ENCODE peak calls at places on chromosomes 5 and 9, in seven cellular contexts. One of them, this sample, is unnamed.

GRCh38 chr9:33230756-33231691 is 8.9 kb upstream of the SPINK4 start:
- DNase-seq in SK-N-SH: no peak
- DNase-seq in spleen: no peak
- DNase-seq in mammary epithelial cell: peak
- DNase-seq in mesendoderm: no peak
- DNase-seq in stomach: no peak
- DNase-seq in endodermal cell: no peak
- DNase-seq in this sample: peak

GRCh38 chr9:34197756-34198711 is 19.2 kb downstream of the UBAP1 start:
- DNase-seq in SK-N-SH: no peak
- DNase-seq in spleen: peak
- DNase-seq in mammary epithelial cell: peak
- DNase-seq in mesendoderm: peak
- DNase-seq in stomach: peak
- DNase-seq in endodermal cell: peak
- DNase-seq in this sample: no peak

GRCh38 chr9:98071737-98072136 is 15.2 kb downstream of the NANS start:
- DNase-seq in SK-N-SH: no peak
- DNase-seq in spleen: peak
- DNase-seq in mammary epithelial cell: no peak
- DNase-seq in mesendoderm: no peak
- DNase-seq in stomach: peak
- DNase-seq in endodermal cell: no peak
- DNase-seq in this sample: no peak

GRCh38 chr5:159660401-159660800 is 255.9 kb upstream of the ADRA1B start:
- DNase-seq in SK-N-SH: no peak
- DNase-seq in spleen: no peak
- DNase-seq in mammary epithelial cell: peak
- DNase-seq in mesendoderm: peak
- DNase-seq in stomach: no peak
- DNase-seq in endodermal cell: no peak
- DNase-seq in this sample: peak

GRCh38 chr5:73160239-73160671 is 12.7 kb upstream of the TMEM174 start:
- DNase-seq in SK-N-SH: no peak
- DNase-seq in spleen: no peak
- DNase-seq in mammary epithelial cell: no peak
- DNase-seq in mesendoderm: no peak
- DNase-seq in stomach: no peak
- DNase-seq in endodermal cell: no peak
- DNase-seq in this sample: no peak

GRCh38 chr9:123964756-123965155 is 34.8 kb upstream of the DENND1A start:
- DNase-seq in SK-N-SH: no peak
- DNase-seq in spleen: no peak
- DNase-seq in mammary epithelial cell: no peak
- DNase-seq in mesendoderm: no peak
- DNase-seq in stomach: no peak
- DNase-seq in endodermal cell: no peak
- DNase-seq in this sample: no peak

GRCh38 chr5:58019614-58020013 is 440.3 kb downstream of the PLK2 start:
- DNase-seq in SK-N-SH: no peak
- DNase-seq in spleen: peak
- DNase-seq in mammary epithelial cell: no peak
- DNase-seq in mesendoderm: no peak
- DNase-seq in stomach: peak
- DNase-seq in endodermal cell: no peak
- DNase-seq in this sample: no peak

GRCh38 chr9:101566904-101567724 is 27.7 kb downstream of the PPP3R2 start:
- DNase-seq in SK-N-SH: no peak
- DNase-seq in spleen: no peak
- DNase-seq in mammary epithelial cell: peak
- DNase-seq in mesendoderm: peak
- DNase-seq in stomach: no peak
- DNase-seq in endodermal cell: peak
- DNase-seq in this sample: peak

GRCh38 chr9:114120192-114121014 is 21.3 kb upstream of the KIF12 start:
- DNase-seq in SK-N-SH: no peak
- DNase-seq in spleen: peak
- DNase-seq in mammary epithelial cell: no peak
- DNase-seq in mesendoderm: no peak
- DNase-seq in stomach: no peak
- DNase-seq in endodermal cell: peak
- DNase-seq in this sample: no peak

GRCh38 chr9:16367605-16368424 is 502.7 kb downstream of the BNC2 start:
- DNase-seq in SK-N-SH: no peak
- DNase-seq in spleen: no peak
- DNase-seq in mammary epithelial cell: peak
- DNase-seq in mesendoderm: peak
- DNase-seq in stomach: no peak
- DNase-seq in endodermal cell: peak
- DNase-seq in this sample: peak

GRCh38 chr5:83564069-83564749 is 92.7 kb downstream of the VCAN start:
- DNase-seq in SK-N-SH: peak
- DNase-seq in spleen: no peak
- DNase-seq in mammary epithelial cell: peak
- DNase-seq in mesendoderm: peak
- DNase-seq in stomach: no peak
- DNase-seq in endodermal cell: no peak
- DNase-seq in this sample: peak

GRCh38 chr9:6997330-6997729 is 239.6 kb downstream of the KDM4C start:
- DNase-seq in SK-N-SH: no peak
- DNase-seq in spleen: no peak
- DNase-seq in mammary epithelial cell: no peak
- DNase-seq in mesendoderm: no peak
- DNase-seq in stomach: no peak
- DNase-seq in endodermal cell: no peak
- DNase-seq in this sample: no peak

GRCh38 chr5:138752341-138752950 is 779 bp upstream of the CTNNA1 start:
- DNase-seq in SK-N-SH: no peak
- DNase-seq in spleen: no peak
- DNase-seq in mammary epithelial cell: peak
- DNase-seq in mesendoderm: peak
- DNase-seq in stomach: no peak
- DNase-seq in endodermal cell: peak
- DNase-seq in this sample: no peak

GRCh38 chr9:110769667-110770066 is 101.1 kb downstream of the MUSK start:
- DNase-seq in SK-N-SH: no peak
- DNase-seq in spleen: no peak
- DNase-seq in mammary epithelial cell: no peak
- DNase-seq in mesendoderm: no peak
- DNase-seq in stomach: no peak
- DNase-seq in endodermal cell: no peak
- DNase-seq in this sample: no peak

GRCh38 chr5:116476903-116477537 is 97.6 kb downstream of the SEMA6A start:
- DNase-seq in SK-N-SH: no peak
- DNase-seq in spleen: no peak
- DNase-seq in mammary epithelial cell: no peak
- DNase-seq in mesendoderm: no peak
- DNase-seq in stomach: no peak
- DNase-seq in endodermal cell: no peak
- DNase-seq in this sample: peak

GRCh38 chr5:76582252-76583162 is 40.7 kb downstream of the F2RL2 start:
- DNase-seq in SK-N-SH: no peak
- DNase-seq in spleen: no peak
- DNase-seq in mammary epithelial cell: peak
- DNase-seq in mesendoderm: peak
- DNase-seq in stomach: no peak
- DNase-seq in endodermal cell: no peak
- DNase-seq in this sample: no peak

GRCh38 chr5:142323480-142324376 is 1.1 kb downstream of the SPRY4 start:
- DNase-seq in SK-N-SH: peak
- DNase-seq in spleen: no peak
- DNase-seq in mammary epithelial cell: peak
- DNase-seq in mesendoderm: no peak
- DNase-seq in stomach: peak
- DNase-seq in endodermal cell: peak
- DNase-seq in this sample: peak

GRCh38 chr9:128421474-128422010 is 885 bp downstream of the CERCAM start:
- DNase-seq in SK-N-SH: no peak
- DNase-seq in spleen: no peak
- DNase-seq in mammary epithelial cell: peak
- DNase-seq in mesendoderm: no peak
- DNase-seq in stomach: no peak
- DNase-seq in endodermal cell: no peak
- DNase-seq in this sample: no peak

DNA sequence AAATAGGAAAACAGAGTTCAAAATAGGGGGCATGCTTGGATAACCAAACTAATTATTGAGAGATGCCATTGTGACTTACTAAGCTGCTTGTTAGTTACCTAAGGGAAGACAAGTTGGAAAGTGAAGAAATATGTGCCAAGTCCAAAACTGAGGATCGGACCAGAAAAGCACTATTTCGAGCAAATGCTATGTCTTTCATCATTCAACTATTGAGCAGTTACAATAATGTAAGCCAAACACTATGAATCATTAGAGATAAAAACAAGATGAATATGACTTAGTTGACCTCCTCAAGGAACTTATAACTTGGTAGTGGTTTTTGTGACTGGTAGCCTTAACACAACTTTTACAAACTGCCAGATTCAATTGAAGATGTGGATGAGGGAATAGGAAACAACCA is 240.6 kb upstream of the MPDZ start:
- DNase-seq in SK-N-SH: no peak
- DNase-seq in spleen: no peak
- DNase-seq in mammary epithelial cell: no peak
- DNase-seq in mesendoderm: no peak
- DNase-seq in stomach: no peak
- DNase-seq in endodermal cell: no peak
- DNase-seq in this sample: no peak
- H3K27ac ChIP-seq in SK-N-SH: no peak
- H3K27ac ChIP-seq in spleen: no peak
- H3K27ac ChIP-seq in mammary epithelial cell: no peak
- H3K27ac ChIP-seq in mesendoderm: no peak
- H3K27ac ChIP-seq in stomach: no peak
- H3K27ac ChIP-seq in endodermal cell: no peak
- H3K27ac ChIP-seq in this sample: no peak

GRCh38 chr5:149838881-149839739 is 105.5 kb downstream of the PDE6A start:
- DNase-seq in SK-N-SH: no peak
- DNase-seq in spleen: peak
- DNase-seq in mammary epithelial cell: peak
- DNase-seq in mesendoderm: no peak
- DNase-seq in stomach: peak
- DNase-seq in endodermal cell: no peak
- DNase-seq in this sample: peak
- H3K27ac ChIP-seq in SK-N-SH: no peak
- H3K27ac ChIP-seq in spleen: no peak
- H3K27ac ChIP-seq in mammary epithelial cell: no peak
- H3K27ac ChIP-seq in mesendoderm: no peak
- H3K27ac ChIP-seq in stomach: no peak
- H3K27ac ChIP-seq in endodermal cell: no peak
- H3K27ac ChIP-seq in this sample: peak

GRCh38 chr9:134723491-134723890 is 81.9 kb downstream of the COL5A1 start:
- DNase-seq in SK-N-SH: no peak
- DNase-seq in spleen: no peak
- DNase-seq in mammary epithelial cell: no peak
- DNase-seq in mesendoderm: no peak
- DNase-seq in stomach: no peak
- DNase-seq in endodermal cell: no peak
- DNase-seq in this sample: no peak
- H3K27ac ChIP-seq in SK-N-SH: no peak
- H3K27ac ChIP-seq in spleen: no peak
- H3K27ac ChIP-seq in mammary epithelial cell: no peak
- H3K27ac ChIP-seq in mesendoderm: no peak
- H3K27ac ChIP-seq in stomach: peak
- H3K27ac ChIP-seq in endodermal cell: no peak
- H3K27ac ChIP-seq in this sample: peak

GRCh38 chr9:87635656-87636501 is 90.0 kb upstream of the CTSL start:
- DNase-seq in SK-N-SH: no peak
- DNase-seq in spleen: no peak
- DNase-seq in mammary epithelial cell: no peak
- DNase-seq in mesendoderm: no peak
- DNase-seq in stomach: no peak
- DNase-seq in endodermal cell: no peak
- DNase-seq in this sample: no peak
- H3K27ac ChIP-seq in SK-N-SH: no peak
- H3K27ac ChIP-seq in spleen: no peak
- H3K27ac ChIP-seq in mammary epithelial cell: no peak
- H3K27ac ChIP-seq in mesendoderm: no peak
- H3K27ac ChIP-seq in stomach: no peak
- H3K27ac ChIP-seq in endodermal cell: no peak
- H3K27ac ChIP-seq in this sample: no peak